ENCODE peak calls at places on chromosome X, in eight cellular contexts. Q is A549, E is HCT116, P is ovary, C is transverse colon, L is spleen, I is uterus, S is NB4. O is an unnamed sample.

GRCh38 chrX:23980063-23980462 is 46.9 kb downstream of the KLHL15 start:
- DNase-seq in E (no peak), L (no peak), C (no peak), I (no peak), Q (no peak), P (no peak), S (no peak), O (no peak)

GRCh38 chrX:150696264-150696789 is 3.1 kb downstream of the MTMR1 start:
- DNase-seq in L (no peak), E (no peak), P (no peak), S (peak), I (no peak), Q (no peak), C (no peak), O (no peak)

GRCh38 chrX:20263474-20263873 is 3.2 kb downstream of the RPS6KA3 start:
- DNase-seq in E (no peak), C (no peak), L (no peak), P (no peak), Q (no peak), S (peak), I (no peak), O (peak)

GRCh38 chrX:10922158-10922557 is 189.0 kb upstream of the HCCS start:
- DNase-seq in I (no peak), S (no peak), E (no peak), P (no peak), L (no peak), C (no peak), Q (no peak), O (no peak)

GRCh38 chrX:97167333-97167732 is 283.6 kb downstream of the RPA4 start:
- DNase-seq in C (no peak), E (no peak), L (no peak), S (no peak), P (no peak), I (no peak), Q (no peak), O (no peak)

GRCh38 chrX:119481218-119481875 is 13.1 kb downstream of the SLC25A5 start:
- DNase-seq in Q (no peak), I (no peak), C (no peak), S (no peak), E (no peak), L (no peak), P (no peak), O (peak)

GRCh38 chrX:123626962-123627361 is 105.9 kb downstream of the THOC2 start:
- DNase-seq in E (no peak), P (no peak), L (no peak), S (no peak), Q (no peak), I (no peak), C (no peak), O (no peak)

GRCh38 chrX:30643313-30643821 is 9.9 kb upstream of the GK start:
- DNase-seq in P (no peak), L (no peak), I (no peak), C (no peak), S (peak), Q (no peak), E (no peak), O (no peak)

GRCh38 chrX:51743179-51743957 is at the start of gene GSPT2:
- DNase-seq in E (no peak), P (peak), Q (peak), I (peak), L (peak), C (peak), S (peak), O (peak)

GRCh38 chrX:38636949-38637819 is 75.8 kb downstream of the TSPAN7 start:
- DNase-seq in S (no peak), I (peak), P (no peak), Q (no peak), L (no peak), E (no peak), C (no peak), O (no peak)

GRCh38 chrX:6959006-6959405 is 188.5 kb upstream of the STS start:
- DNase-seq in L (no peak), C (peak), S (no peak), E (no peak), Q (no peak), I (no peak), P (no peak), O (no peak)

GRCh38 chrX:27555514-27555913 is 34.6 kb upstream of the DCAF8L2 start:
- DNase-seq in C (no peak), L (no peak), P (no peak), S (peak), I (no peak), Q (peak), E (no peak), O (peak)

GRCh38 chrX:68989456-68989855 is 160.6 kb downstream of the EFNB1 start:
- DNase-seq in Q (no peak), I (no peak), E (no peak), L (no peak), S (no peak), C (no peak), P (no peak), O (no peak)

GRCh38 chrX:123731258-123731986 is 1.4 kb downstream of the THOC2 start:
- DNase-seq in Q (peak), C (no peak), L (no peak), E (no peak), P (peak), S (peak), I (no peak), O (peak)

GRCh38 chrX:129932792-129933321 is 26.9 kb downstream of the UTP14A start:
- DNase-seq in Q (peak), L (peak), S (peak), P (peak), E (no peak), C (peak), I (no peak), O (peak)

GRCh38 chrX:129316461-129316860 is 206.8 kb downstream of the SMARCA1 start:
- DNase-seq in Q (no peak), I (no peak), C (no peak), L (no peak), P (no peak), E (no peak), S (no peak), O (no peak)

GRCh38 chrX:8834393-8834792 is 33.2 kb upstream of the FAM9A start:
- DNase-seq in E (no peak), C (no peak), P (no peak), S (no peak), Q (no peak), L (no peak), I (no peak), O (no peak)

GRCh38 chrX:149114001-149114400 is 391.1 kb downstream of the IDS start:
- DNase-seq in S (no peak), I (no peak), L (peak), Q (no peak), C (no peak), E (no peak), P (no peak), O (no peak)

GRCh38 chrX:41382699-41383645 is 49.0 kb downstream of the DDX3X start:
- DNase-seq in Q (no peak), C (peak), L (no peak), I (no peak), P (no peak), S (peak), E (peak), O (no peak)

GRCh38 chrX:30895331-30895730 is 6.3 kb upstream of the TAB3 start:
- DNase-seq in E (no peak), S (no peak), I (no peak), Q (no peak), P (no peak), L (no peak), C (no peak), O (no peak)

GRCh38 chrX:136255543-136255942 is 4.3 kb upstream of the MAP7D3 start:
- DNase-seq in Q (no peak), L (no peak), E (no peak), C (no peak), S (no peak), P (no peak), I (no peak), O (no peak)

GRCh38 chrX:136250191-136251041 is 784 bp downstream of the MAP7D3 start:
- DNase-seq in S (no peak), E (no peak), C (no peak), Q (peak), P (peak), L (no peak), I (no peak), O (peak)

GRCh38 chrX:136246201-136246600 is 5.0 kb downstream of the MAP7D3 start:
- DNase-seq in S (no peak), C (no peak), P (no peak), L (no peak), I (no peak), E (no peak), Q (no peak), O (no peak)

DNA sequence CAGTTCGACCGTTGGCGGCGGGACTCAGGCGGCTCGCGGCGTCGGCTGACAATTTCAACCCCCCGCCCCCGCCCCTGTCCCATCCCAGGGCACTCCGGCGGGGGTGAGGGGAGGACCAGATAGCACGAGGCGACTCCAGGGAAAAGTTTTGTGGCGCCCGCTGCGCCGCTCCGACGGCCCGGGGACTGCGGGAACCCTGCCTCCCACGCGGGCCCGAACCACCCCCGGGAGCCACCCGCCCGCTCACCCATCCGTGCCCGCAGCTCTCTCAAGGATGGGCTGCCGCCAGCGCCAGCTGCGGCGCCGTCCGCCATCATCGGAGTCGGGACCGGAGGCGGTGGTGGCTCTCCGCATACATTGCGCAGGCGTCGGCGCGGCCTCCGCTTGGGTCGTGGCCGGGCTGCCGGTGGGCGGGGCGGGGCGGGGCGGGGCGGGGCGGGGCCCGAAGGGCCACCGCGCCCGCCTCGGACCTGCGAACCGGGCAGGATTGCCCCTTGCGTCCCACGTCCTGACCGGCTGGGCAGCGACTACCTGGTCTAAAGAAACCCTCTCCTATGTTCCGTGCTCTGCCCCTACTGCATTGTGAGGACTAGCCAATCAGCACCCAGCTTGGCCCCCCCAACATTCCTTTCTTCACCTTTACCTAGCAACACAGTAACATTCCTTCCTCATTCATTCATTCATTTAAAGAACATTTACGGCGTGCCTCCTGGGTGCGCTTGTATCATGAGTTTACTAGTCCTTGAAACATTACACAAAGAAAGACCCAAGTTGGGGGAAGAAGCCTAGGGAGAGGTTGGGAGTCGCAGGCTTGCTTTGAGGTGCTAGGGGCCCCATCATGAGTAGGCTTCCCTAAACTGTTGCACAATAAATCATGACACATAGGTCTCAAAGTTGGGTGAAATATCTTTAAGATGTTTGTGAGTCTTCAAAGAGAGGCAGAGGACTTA is at the start of gene MAP7D3:
- DNase-seq in Q (peak), C (peak), P (peak), E (peak), L (peak), I (peak), S (peak), O (peak)
- TF ChIP-seq POLR2A in Q (peak), C (no peak), P (no peak), E (peak), L (no peak), I (peak), S (peak), O (no peak)

GRCh38 chrX:108332281-108332680 is 105.9 kb downstream of the COL4A6 start:
- DNase-seq in L (no peak), I (no peak), E (no peak), P (no peak), Q (no peak), S (no peak), C (no peak), O (no peak)
- TF ChIP-seq POLR2A in L (no peak), I (no peak), E (no peak), P (no peak), Q (no peak), S (no peak), C (no peak), O (no peak)

GRCh38 chrX:154478728-154479622 is at the start of gene LAGE3:
- DNase-seq in Q (peak), L (peak), S (peak), C (peak), P (peak), E (peak), I (peak), O (peak)
- TF ChIP-seq POLR2A in Q (peak), L (no peak), S (peak), C (peak), P (peak), E (peak), I (peak), O (peak)

GRCh38 chrX:48802089-48802812 is 384 bp downstream of the HDAC6 start:
- DNase-seq in P (peak), E (peak), I (peak), Q (peak), L (peak), C (peak), S (peak), O (peak)

GRCh38 chrX:48802813-48803261 is 970 bp downstream of the HDAC6 start:
- DNase-seq in P (no peak), Q (no peak), L (no peak), E (no peak), S (no peak), I (no peak), C (no peak), O (no peak)

GRCh38 chrX:48801281-48802088 is at the start of gene HDAC6:
- DNase-seq in C (peak), Q (peak), I (peak), S (peak), E (peak), P (peak), L (peak), O (peak)

GRCh38 chrX:48798318-48798717 is 3.5 kb upstream of the HDAC6 start:
- DNase-seq in Q (no peak), P (no peak), E (no peak), C (no peak), S (peak), L (no peak), I (no peak), O (no peak)

DNA sequence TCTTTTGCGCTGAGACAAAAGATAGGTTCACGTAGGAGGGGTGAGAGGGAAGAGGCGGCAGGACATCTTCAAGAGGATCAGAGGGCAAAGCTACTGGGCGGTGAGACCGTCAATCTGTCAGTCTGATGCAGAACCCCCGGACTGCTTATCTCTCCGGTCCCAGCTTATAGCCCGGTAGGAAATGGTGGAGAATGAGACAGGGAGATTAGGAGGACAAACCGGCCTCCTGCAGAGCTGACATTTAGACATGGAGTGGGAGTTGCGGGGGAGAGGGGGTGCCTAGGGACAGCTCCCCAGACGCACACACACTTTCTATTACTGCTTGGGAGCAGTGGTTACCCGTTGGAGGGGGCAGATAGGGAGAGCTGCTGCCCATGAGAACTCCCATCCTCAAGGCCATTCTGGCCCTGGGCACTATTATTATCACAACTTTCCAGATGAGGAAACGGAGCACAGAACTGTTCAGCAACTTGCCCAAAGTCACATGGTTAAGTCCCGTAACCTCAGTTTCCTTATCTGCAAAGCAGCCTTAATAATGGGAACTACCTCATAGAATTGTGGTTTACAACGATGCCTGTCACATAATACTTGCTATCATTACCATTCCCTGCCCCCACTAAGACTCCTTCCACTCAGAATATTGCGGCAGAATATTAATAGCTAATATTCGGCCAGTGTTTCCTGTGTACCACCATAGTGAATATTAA is 1.1 kb upstream of the HDAC6 start:
- DNase-seq in S (peak), Q (no peak), C (no peak), E (no peak), P (peak), I (no peak), L (peak), O (peak)
- TF ChIP-seq POLR2A in S (no peak), Q (no peak), C (no peak), E (no peak), P (no peak), I (no peak), L (no peak), O (peak)

GRCh38 chrX:104112326-104112951 is at the start of gene ZCCHC18:
- DNase-seq in C (peak), E (no peak), I (peak), P (peak), S (peak), Q (peak), L (peak), O (peak)
- TF ChIP-seq POLR2A in C (no peak), E (no peak), I (no peak), P (no peak), S (no peak), Q (no peak), L (no peak), O (no peak)

DNA sequence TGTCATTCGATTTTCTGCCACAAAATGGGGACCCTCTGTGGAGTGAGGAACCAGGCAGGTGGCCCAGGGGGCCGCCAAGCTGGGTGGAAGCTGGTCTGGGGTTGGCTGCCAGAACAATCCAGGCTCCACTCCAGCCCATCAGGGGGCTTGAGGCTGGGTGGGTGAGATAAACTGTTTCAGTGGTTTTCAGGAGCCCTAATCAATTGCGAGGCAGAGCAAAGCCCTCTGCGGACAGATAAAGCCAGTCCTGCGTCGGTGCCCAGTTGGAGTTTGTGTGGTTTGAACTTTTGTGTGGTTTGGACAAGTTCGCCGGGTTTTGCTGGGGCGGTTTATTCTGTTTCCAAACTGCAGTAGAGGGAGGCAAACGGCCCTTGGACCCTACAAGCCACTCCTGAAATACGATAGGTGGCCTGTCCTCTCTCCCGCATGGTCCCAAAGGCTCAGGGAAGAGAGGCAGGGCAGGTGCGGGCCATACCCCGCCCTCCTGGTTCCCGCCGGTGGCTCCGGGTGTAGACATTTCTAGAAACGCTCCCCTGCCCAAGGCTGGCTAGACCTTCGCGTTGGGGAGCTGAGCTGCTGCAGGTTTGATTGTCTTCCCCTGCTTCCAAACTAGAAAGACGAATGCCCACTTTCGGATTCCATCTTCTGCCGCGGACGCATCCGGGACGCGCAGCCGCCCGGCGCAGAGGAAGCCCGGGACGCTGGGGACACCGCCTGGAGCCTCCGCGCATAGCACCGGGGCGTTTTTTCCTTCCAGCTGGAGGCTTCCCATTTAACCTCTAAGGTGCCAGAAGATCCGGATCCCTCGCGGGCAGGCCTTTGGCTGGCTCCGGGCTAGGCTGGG is 169.0 kb upstream of the BCOR start:
- DNase-seq in C (peak), I (peak), L (peak), Q (peak), S (peak), E (peak), P (peak), O (peak)
- TF ChIP-seq POLR2A in C (no peak), I (no peak), L (no peak), Q (no peak), S (no peak), E (no peak), P (no peak), O (peak)

GRCh38 chrX:54116391-54116790 is 66.7 kb downstream of the FAM120C start:
- DNase-seq in C (no peak), P (no peak), E (no peak), S (peak), L (no peak), Q (no peak), I (no peak), O (no peak)
- TF ChIP-seq POLR2A in C (no peak), P (no peak), E (no peak), S (no peak), L (no peak), Q (no peak), I (no peak), O (no peak)

DNA sequence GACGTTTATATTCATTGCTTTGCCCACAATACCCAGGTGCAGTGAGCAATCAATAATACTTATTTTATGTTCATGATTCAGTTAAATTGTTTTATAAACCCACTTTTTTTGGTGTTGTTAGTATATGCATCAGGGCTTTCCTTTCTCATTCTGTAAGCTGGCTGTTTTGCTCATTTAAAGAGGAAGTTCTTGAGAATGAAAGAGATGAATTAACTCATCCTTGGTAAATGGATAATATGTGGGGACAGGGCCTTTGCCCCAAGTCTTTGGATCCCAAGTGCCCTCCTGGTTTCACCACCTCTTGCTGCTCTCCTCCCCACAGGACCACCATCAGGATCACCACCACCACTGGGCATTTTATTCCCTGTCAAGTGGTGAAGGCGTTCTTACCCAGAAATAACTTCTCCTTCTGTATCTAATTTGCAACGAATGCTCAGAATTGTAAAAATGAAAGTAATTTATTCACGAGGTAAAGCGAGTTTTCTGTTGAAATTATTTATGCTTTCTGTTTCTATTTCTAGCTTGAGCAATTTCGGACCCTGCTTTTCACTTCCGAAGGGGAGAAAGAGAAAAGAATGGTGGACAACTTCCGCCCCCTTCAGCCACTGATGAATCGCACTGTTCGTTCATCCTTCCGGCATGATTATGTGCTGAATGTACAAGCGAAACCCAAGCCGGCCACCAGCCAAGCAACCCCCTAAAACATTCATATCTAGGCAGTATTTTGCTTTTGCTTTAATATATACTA is 8.1 kb upstream of the ZRSR2 start:
- DNase-seq in S (no peak), P (no peak), L (no peak), C (peak), E (no peak), Q (no peak), I (no peak), O (no peak)
- TF ChIP-seq POLR2A in S (no peak), P (no peak), L (no peak), C (no peak), E (no peak), Q (no peak), I (no peak), O (no peak)

GRCh38 chrX:2500091-2500680 is 590 bp downstream of the DHRSX start:
- DNase-seq in S (peak), Q (peak), I (no peak), E (no peak), C (peak), P (peak), L (peak), O (no peak)
- TF ChIP-seq POLR2A in S (no peak), Q (no peak), I (no peak), E (no peak), C (no peak), P (no peak), L (no peak), O (no peak)